ENCODE peak calls at places on chromosomes 5 and 9, in six cellular contexts. P is glomerular endothelial cell; E is T-cell; D is stimulated activated naive B cell treated with anti-CD40 and anti-IgM and Interleukin-4, amounts not matched to agents 10 μg/mL and 1 μg/mL and 100 μg/mL, for 72 hours; V is NCI-H1436; J is AG09319. X is an unnamed sample.

GRCh38 chr9:97387936-97388684 is 23.8 kb upstream of the TDRD7 start:
- DNase-seq in P (no peak), E (no peak), D (no peak), V (no peak), J (no peak), X (no peak)

GRCh38 chr5:141695627-141696180 is 13.7 kb upstream of the ARAP3 start:
- DNase-seq in P (no peak), E (no peak), D (no peak), V (no peak), J (no peak), X (no peak)

GRCh38 chr5:74838262-74838661 is 27.9 kb downstream of the FAM169A start:
- DNase-seq in P (no peak), E (no peak), D (no peak), V (no peak), J (no peak), X (no peak)

GRCh38 chr5:170265527-170265926 is 32.0 kb downstream of the LCP2 start:
- DNase-seq in P (no peak), E (no peak), D (no peak), V (no peak), J (no peak), X (no peak)

GRCh38 chr5:94968507-94969095 is 316.3 kb downstream of the MCTP1 start:
- DNase-seq in P (peak), E (no peak), D (peak), V (peak), J (peak), X (peak)

GRCh38 chr9:108534741-108535140 is 321.0 kb downstream of the ACTL7B start:
- DNase-seq in P (no peak), E (no peak), D (no peak), V (no peak), J (peak), X (no peak)

GRCh38 chr5:79193643-79194042 is 42.3 kb upstream of the JMY start:
- DNase-seq in P (no peak), E (no peak), D (no peak), V (no peak), J (no peak), X (no peak)

GRCh38 chr5:77635617-77636422 is 2.7 kb downstream of the OTP start:
- DNase-seq in P (no peak), E (no peak), D (no peak), V (no peak), J (no peak), X (no peak)

GRCh38 chr5:66655395-66656324 is 59.5 kb downstream of the MAST4 start:
- DNase-seq in P (no peak), E (no peak), D (no peak), V (no peak), J (no peak), X (no peak)

GRCh38 chr9:13845460-13845859 is 468.5 kb downstream of the NFIB start:
- DNase-seq in P (peak), E (no peak), D (no peak), V (no peak), J (no peak), X (no peak)

GRCh38 chr9:2493578-2493977 is 128.0 kb upstream of the VLDLR start:
- DNase-seq in P (no peak), E (no peak), D (no peak), V (no peak), J (no peak), X (no peak)